ENCODE peak calls at places on chromosomes 6 and 20, in ten cellular contexts. One of them, this sample, is unnamed. For H3K4me1 and H3K27me3, the result is how much of the 10 kb centered on the place peaks cover.

GRCh38 chr6:45658958-45659357 is 281.2 kb upstream of the SUPT3H start:
- DNase-seq in HCT116: no peak
- DNase-seq in esophagus squamous epithelium: no peak
- DNase-seq in right lobe of liver: no peak
- DNase-seq in HepG2: no peak
- DNase-seq in spleen: no peak
- DNase-seq in H1: no peak
- DNase-seq in adrenal gland: no peak
- DNase-seq in breast epithelium: no peak
- DNase-seq in upper lobe of left lung: no peak
- DNase-seq in this sample: no peak

GRCh38 chr6:12324096-12324495 is 33.9 kb downstream of the EDN1 start:
- DNase-seq in upper lobe of left lung: peak
- DNase-seq in esophagus squamous epithelium: no peak
- DNase-seq in H1: no peak
- DNase-seq in HCT116: peak
- DNase-seq in right lobe of liver: no peak
- DNase-seq in adrenal gland: no peak
- DNase-seq in breast epithelium: no peak
- DNase-seq in HepG2: peak
- DNase-seq in spleen: no peak
- DNase-seq in this sample: no peak

GRCh38 chr6:17987576-17988421 is at the start of gene KIF13A:
- DNase-seq in upper lobe of left lung: peak
- DNase-seq in HepG2: peak
- DNase-seq in esophagus squamous epithelium: peak
- DNase-seq in breast epithelium: peak
- DNase-seq in adrenal gland: peak
- DNase-seq in HCT116: no peak
- DNase-seq in H1: peak
- DNase-seq in right lobe of liver: peak
- DNase-seq in spleen: peak
- DNase-seq in this sample: peak

GRCh38 chr6:108116781-108117426 is 42.4 kb upstream of the OSTM1 start:
- DNase-seq in spleen: no peak
- DNase-seq in H1: peak
- DNase-seq in adrenal gland: no peak
- DNase-seq in HepG2: no peak
- DNase-seq in right lobe of liver: no peak
- DNase-seq in breast epithelium: no peak
- DNase-seq in upper lobe of left lung: no peak
- DNase-seq in HCT116: no peak
- DNase-seq in esophagus squamous epithelium: no peak
- DNase-seq in this sample: no peak

GRCh38 chr6:68252632-68253031 is 382.4 kb upstream of the ADGRB3 start:
- DNase-seq in upper lobe of left lung: no peak
- DNase-seq in breast epithelium: no peak
- DNase-seq in esophagus squamous epithelium: no peak
- DNase-seq in HepG2: no peak
- DNase-seq in adrenal gland: no peak
- DNase-seq in HCT116: no peak
- DNase-seq in spleen: no peak
- DNase-seq in H1: no peak
- DNase-seq in right lobe of liver: no peak
- DNase-seq in this sample: no peak

GRCh38 chr20:56994006-56994405 is 272.4 kb downstream of the BMP7 start:
- DNase-seq in H1: no peak
- DNase-seq in breast epithelium: no peak
- DNase-seq in upper lobe of left lung: no peak
- DNase-seq in esophagus squamous epithelium: no peak
- DNase-seq in adrenal gland: no peak
- DNase-seq in HCT116: no peak
- DNase-seq in right lobe of liver: peak
- DNase-seq in spleen: no peak
- DNase-seq in HepG2: no peak
- DNase-seq in this sample: no peak

GRCh38 chr6:147227770-147228320 is 23.6 kb downstream of the STXBP5 start:
- DNase-seq in spleen: no peak
- DNase-seq in H1: no peak
- DNase-seq in HepG2: no peak
- DNase-seq in right lobe of liver: no peak
- DNase-seq in adrenal gland: no peak
- DNase-seq in esophagus squamous epithelium: no peak
- DNase-seq in breast epithelium: no peak
- DNase-seq in HCT116: no peak
- DNase-seq in upper lobe of left lung: no peak
- DNase-seq in this sample: no peak

GRCh38 chr6:41966961-41967311 is 25.3 kb upstream of the CCND3 start:
- DNase-seq in breast epithelium: no peak
- DNase-seq in esophagus squamous epithelium: no peak
- DNase-seq in right lobe of liver: no peak
- DNase-seq in adrenal gland: peak
- DNase-seq in H1: no peak
- DNase-seq in HepG2: peak
- DNase-seq in HCT116: peak
- DNase-seq in spleen: no peak
- DNase-seq in upper lobe of left lung: peak
- DNase-seq in this sample: no peak

DNA sequence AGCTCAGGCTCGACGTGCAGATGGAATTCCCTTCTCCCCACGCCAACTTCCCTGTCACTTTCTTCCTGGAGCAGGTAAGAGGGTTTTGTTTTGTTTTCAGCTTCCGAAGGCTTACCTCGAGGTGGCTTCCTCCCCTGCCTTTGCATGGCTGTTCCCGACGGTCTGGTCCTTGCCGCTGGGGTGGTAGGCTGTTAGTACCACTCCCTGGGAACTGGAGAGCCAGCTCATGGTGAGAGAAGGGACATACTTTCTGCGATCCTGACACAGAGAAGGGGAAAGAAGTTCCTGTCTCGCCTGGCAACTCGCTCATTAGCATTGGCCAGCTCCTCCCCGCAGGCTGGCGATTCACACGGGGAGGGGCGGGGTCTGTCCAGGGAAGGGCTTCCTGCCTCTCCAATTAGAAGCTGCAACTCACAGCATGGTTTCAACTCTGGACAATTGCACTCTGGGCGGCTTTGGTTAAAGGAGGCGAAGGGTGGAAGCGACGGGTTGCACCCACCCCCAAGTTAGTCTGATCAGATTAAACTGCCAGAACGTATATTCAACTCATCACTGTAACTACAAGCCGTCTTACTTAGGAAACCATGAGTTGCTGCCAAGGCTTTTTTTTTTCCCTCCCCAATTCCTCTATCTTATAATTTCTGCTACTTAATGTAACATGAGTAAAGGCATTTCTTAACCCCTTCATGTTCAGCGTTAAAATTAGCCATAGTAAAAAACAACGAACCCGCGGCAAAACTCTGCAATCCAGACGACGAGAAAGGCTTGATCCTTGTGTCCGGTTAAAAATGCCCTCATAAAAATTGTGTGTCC is at the start of gene ARHGAP18:
- DNase-seq in spleen: peak
- DNase-seq in right lobe of liver: peak
- DNase-seq in HCT116: peak
- DNase-seq in upper lobe of left lung: peak
- DNase-seq in HepG2: peak
- DNase-seq in adrenal gland: peak
- DNase-seq in H1: peak
- DNase-seq in esophagus squamous epithelium: peak
- DNase-seq in breast epithelium: peak
- DNase-seq in this sample: peak
- TF ChIP-seq POLR2A in spleen: no peak
- TF ChIP-seq POLR2A in right lobe of liver: peak
- TF ChIP-seq POLR2A in HCT116: no peak
- TF ChIP-seq POLR2A in upper lobe of left lung: peak
- TF ChIP-seq POLR2A in HepG2: peak
- TF ChIP-seq POLR2A in adrenal gland: peak
- TF ChIP-seq POLR2A in H1: no peak
- TF ChIP-seq POLR2A in esophagus squamous epithelium: no peak
- TF ChIP-seq POLR2A in breast epithelium: no peak
- TF ChIP-seq POLR2A in this sample: peak

DNA sequence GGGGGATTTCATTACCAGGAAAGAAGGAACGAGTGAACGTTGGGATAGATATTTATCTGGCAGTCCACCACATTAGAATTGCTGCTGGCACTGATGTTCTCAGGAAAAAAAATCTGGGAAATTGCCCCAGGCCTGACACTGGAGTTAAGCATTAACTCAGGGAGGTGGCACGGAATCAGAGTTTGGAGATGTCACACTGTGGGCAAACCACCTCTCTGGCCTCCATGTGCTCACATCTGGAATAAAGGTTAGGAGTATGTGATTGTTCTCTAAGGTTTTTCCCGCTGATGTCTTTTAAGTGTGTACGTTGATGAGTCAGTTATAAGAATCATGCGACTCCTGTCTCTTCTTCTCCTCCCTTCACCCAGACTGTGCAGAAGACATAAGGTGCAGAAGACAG is 7.9 kb downstream of the TGM3 start:
- DNase-seq in HCT116: no peak
- DNase-seq in upper lobe of left lung: no peak
- DNase-seq in HepG2: no peak
- DNase-seq in breast epithelium: no peak
- DNase-seq in H1: no peak
- DNase-seq in spleen: no peak
- DNase-seq in adrenal gland: no peak
- DNase-seq in right lobe of liver: no peak
- DNase-seq in esophagus squamous epithelium: no peak
- DNase-seq in this sample: no peak
- H3K4me1 ChIP-seq in HCT116: under half
- H3K4me1 ChIP-seq in upper lobe of left lung: under half
- H3K4me1 ChIP-seq in HepG2: under half
- H3K4me1 ChIP-seq in breast epithelium: under half
- H3K4me1 ChIP-seq in H1: under half
- H3K4me1 ChIP-seq in spleen: under half
- H3K4me1 ChIP-seq in adrenal gland: under half
- H3K4me1 ChIP-seq in right lobe of liver: half or more
- H3K4me1 ChIP-seq in esophagus squamous epithelium: under half
- H3K4me1 ChIP-seq in this sample: under half

GRCh38 chr20:62466071-62466760 is 9.6 kb downstream of the GATA5 start:
- DNase-seq in HepG2: no peak
- DNase-seq in upper lobe of left lung: no peak
- DNase-seq in H1: no peak
- DNase-seq in spleen: no peak
- DNase-seq in esophagus squamous epithelium: no peak
- DNase-seq in breast epithelium: no peak
- DNase-seq in right lobe of liver: no peak
- DNase-seq in adrenal gland: no peak
- DNase-seq in HCT116: no peak
- DNase-seq in this sample: no peak
- H3K27me3 ChIP-seq in HepG2: under half
- H3K27me3 ChIP-seq in upper lobe of left lung: under half
- H3K27me3 ChIP-seq in H1: under half
- H3K27me3 ChIP-seq in spleen: under half
- H3K27me3 ChIP-seq in esophagus squamous epithelium: half or more
- H3K27me3 ChIP-seq in breast epithelium: half or more
- H3K27me3 ChIP-seq in right lobe of liver: under half
- H3K27me3 ChIP-seq in adrenal gland: under half
- H3K27me3 ChIP-seq in HCT116: under half
- H3K27me3 ChIP-seq in this sample: under half

GRCh38 chr20:34703573-34704176 is 469 bp upstream of the TP53INP2 start:
- DNase-seq in breast epithelium: peak
- DNase-seq in right lobe of liver: no peak
- DNase-seq in HCT116: no peak
- DNase-seq in H1: no peak
- DNase-seq in esophagus squamous epithelium: no peak
- DNase-seq in adrenal gland: peak
- DNase-seq in upper lobe of left lung: peak
- DNase-seq in HepG2: peak
- DNase-seq in spleen: no peak
- DNase-seq in this sample: no peak
- TF ChIP-seq POLR2A in breast epithelium: no peak
- TF ChIP-seq POLR2A in right lobe of liver: no peak
- TF ChIP-seq POLR2A in HCT116: no peak
- TF ChIP-seq POLR2A in H1: no peak
- TF ChIP-seq POLR2A in esophagus squamous epithelium: no peak
- TF ChIP-seq POLR2A in adrenal gland: no peak
- TF ChIP-seq POLR2A in upper lobe of left lung: no peak
- TF ChIP-seq POLR2A in HepG2: peak
- TF ChIP-seq POLR2A in spleen: no peak
- TF ChIP-seq POLR2A in this sample: no peak

DNA sequence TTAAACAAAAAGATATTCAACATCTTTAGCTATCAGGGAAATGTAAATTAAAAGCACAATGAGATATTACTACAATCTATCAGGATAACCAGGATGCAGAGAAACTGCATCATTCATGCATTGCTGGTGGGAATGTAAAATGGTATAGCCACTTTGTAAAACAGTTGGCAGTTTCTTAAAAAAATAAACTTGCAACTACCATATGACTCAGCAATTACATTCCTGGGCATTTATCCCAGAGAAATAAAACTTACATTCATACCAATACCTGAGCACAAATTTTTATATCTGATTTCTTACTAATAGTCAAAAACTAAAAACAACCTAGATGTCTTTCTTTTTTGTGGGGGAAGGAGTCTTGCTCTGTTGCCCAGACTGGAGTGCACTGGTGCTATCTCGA is 190.3 kb upstream of the TAB2 start:
- DNase-seq in esophagus squamous epithelium: no peak
- DNase-seq in adrenal gland: no peak
- DNase-seq in H1: no peak
- DNase-seq in spleen: no peak
- DNase-seq in breast epithelium: no peak
- DNase-seq in upper lobe of left lung: no peak
- DNase-seq in right lobe of liver: no peak
- DNase-seq in HCT116: no peak
- DNase-seq in HepG2: no peak
- DNase-seq in this sample: no peak
- H3K4me1 ChIP-seq in esophagus squamous epithelium: under half
- H3K4me1 ChIP-seq in adrenal gland: under half
- H3K4me1 ChIP-seq in H1: under half
- H3K4me1 ChIP-seq in spleen: under half
- H3K4me1 ChIP-seq in breast epithelium: under half
- H3K4me1 ChIP-seq in upper lobe of left lung: under half
- H3K4me1 ChIP-seq in right lobe of liver: under half
- H3K4me1 ChIP-seq in HCT116: under half
- H3K4me1 ChIP-seq in HepG2: under half
- H3K4me1 ChIP-seq in this sample: under half

DNA sequence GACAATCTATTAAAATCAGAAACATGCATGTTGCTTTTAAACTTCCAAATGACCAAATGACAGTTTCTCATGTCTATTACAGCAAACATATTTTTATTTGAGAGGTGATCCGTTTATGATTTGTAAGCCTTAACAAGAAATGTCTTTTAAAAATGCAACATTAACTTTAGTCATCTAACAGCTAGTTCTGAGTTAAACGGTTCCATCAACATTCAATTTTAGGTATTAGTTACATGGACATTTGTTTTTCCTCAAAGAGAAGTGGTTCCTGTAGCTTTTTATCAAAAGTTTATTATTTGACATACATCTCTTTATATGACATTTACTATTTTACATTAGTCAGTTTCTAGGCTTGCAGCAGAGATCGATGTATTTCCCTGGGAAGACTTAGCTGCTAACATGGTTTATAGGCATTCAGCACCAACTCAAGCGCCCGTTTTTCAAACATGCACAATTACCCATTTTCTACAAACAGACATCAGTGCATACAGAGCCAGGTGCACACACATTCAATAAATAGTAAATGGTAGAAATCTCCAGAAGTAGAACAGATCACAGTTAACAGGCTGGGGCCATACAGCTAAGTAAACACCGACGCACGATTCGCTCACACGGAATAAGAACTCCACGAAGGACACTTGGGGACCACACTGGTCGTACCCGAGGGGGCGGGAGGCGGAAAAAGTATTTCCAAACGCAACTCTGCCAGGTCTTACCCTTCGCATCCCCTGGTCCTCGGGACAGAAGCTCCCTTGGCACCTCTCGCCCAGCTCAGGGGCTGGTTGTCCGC is 865 bp downstream of the CNR1 start:
- DNase-seq in breast epithelium: no peak
- DNase-seq in esophagus squamous epithelium: no peak
- DNase-seq in H1: no peak
- DNase-seq in upper lobe of left lung: no peak
- DNase-seq in adrenal gland: no peak
- DNase-seq in HCT116: no peak
- DNase-seq in spleen: no peak
- DNase-seq in HepG2: no peak
- DNase-seq in right lobe of liver: no peak
- DNase-seq in this sample: no peak
- H3K27me3 ChIP-seq in breast epithelium: under half
- H3K27me3 ChIP-seq in esophagus squamous epithelium: half or more
- H3K27me3 ChIP-seq in H1: under half
- H3K27me3 ChIP-seq in upper lobe of left lung: under half
- H3K27me3 ChIP-seq in adrenal gland: under half
- H3K27me3 ChIP-seq in HCT116: under half
- H3K27me3 ChIP-seq in spleen: half or more
- H3K27me3 ChIP-seq in HepG2: under half
- H3K27me3 ChIP-seq in right lobe of liver: under half
- H3K27me3 ChIP-seq in this sample: half or more

This sample was measured in gastrocnemius medialis.